ENCODE peak calls at places on chromosomes 7 and 10, in nine cellular contexts. One of them, this sample, is unnamed.

GRCh38 chr7:38323156-38323555 is 49.7 kb upstream of the TARP start:
- DNase-seq in IMR-90: no peak
- DNase-seq in MCF 10A: no peak
- DNase-seq in HCT116: no peak
- DNase-seq in HFFc6: no peak
- DNase-seq in BJ: no peak
- DNase-seq in neural crest cell: no peak
- DNase-seq in colonic mucosa: no peak
- DNase-seq in endodermal cell: no peak
- DNase-seq in this sample: no peak

GRCh38 chr7:108094933-108095710 is 35.0 kb downstream of the LAMB4 start:
- DNase-seq in IMR-90: peak
- DNase-seq in colonic mucosa: peak
- DNase-seq in BJ: peak
- DNase-seq in HFFc6: peak
- DNase-seq in endodermal cell: no peak
- DNase-seq in HCT116: no peak
- DNase-seq in neural crest cell: no peak
- DNase-seq in MCF 10A: peak
- DNase-seq in this sample: peak

GRCh38 chr7:130367088-130367755 is 13.1 kb upstream of the CPA1 start:
- DNase-seq in HFFc6: no peak
- DNase-seq in endodermal cell: no peak
- DNase-seq in BJ: no peak
- DNase-seq in MCF 10A: no peak
- DNase-seq in HCT116: no peak
- DNase-seq in IMR-90: no peak
- DNase-seq in colonic mucosa: no peak
- DNase-seq in neural crest cell: no peak
- DNase-seq in this sample: no peak

GRCh38 chr7:45601094-45601493 is 26.9 kb downstream of the ADCY1 start:
- DNase-seq in HCT116: no peak
- DNase-seq in HFFc6: no peak
- DNase-seq in MCF 10A: no peak
- DNase-seq in colonic mucosa: peak
- DNase-seq in IMR-90: no peak
- DNase-seq in endodermal cell: peak
- DNase-seq in neural crest cell: no peak
- DNase-seq in BJ: no peak
- DNase-seq in this sample: no peak

GRCh38 chr7:26574476-26574875 is 282.8 kb downstream of the SNX10 start:
- DNase-seq in neural crest cell: no peak
- DNase-seq in endodermal cell: no peak
- DNase-seq in HFFc6: no peak
- DNase-seq in colonic mucosa: no peak
- DNase-seq in HCT116: no peak
- DNase-seq in IMR-90: no peak
- DNase-seq in MCF 10A: peak
- DNase-seq in BJ: no peak
- DNase-seq in this sample: no peak

GRCh38 chr7:108167460-108167859 is 37.3 kb upstream of the LAMB4 start:
- DNase-seq in colonic mucosa: no peak
- DNase-seq in endodermal cell: no peak
- DNase-seq in BJ: no peak
- DNase-seq in neural crest cell: no peak
- DNase-seq in IMR-90: peak
- DNase-seq in HCT116: no peak
- DNase-seq in HFFc6: no peak
- DNase-seq in MCF 10A: no peak
- DNase-seq in this sample: no peak

GRCh38 chr7:91945476-91945875 is 4.8 kb downstream of the AKAP9 start:
- DNase-seq in colonic mucosa: no peak
- DNase-seq in HCT116: no peak
- DNase-seq in endodermal cell: no peak
- DNase-seq in neural crest cell: no peak
- DNase-seq in IMR-90: peak
- DNase-seq in BJ: no peak
- DNase-seq in HFFc6: peak
- DNase-seq in MCF 10A: peak
- DNase-seq in this sample: no peak

GRCh38 chr7:136303162-136303561 is 326.0 kb upstream of the MTPN start:
- DNase-seq in colonic mucosa: no peak
- DNase-seq in HFFc6: no peak
- DNase-seq in endodermal cell: no peak
- DNase-seq in HCT116: no peak
- DNase-seq in MCF 10A: peak
- DNase-seq in IMR-90: no peak
- DNase-seq in BJ: no peak
- DNase-seq in neural crest cell: no peak
- DNase-seq in this sample: no peak

GRCh38 chr7:31791881-31792280 is 104.9 kb downstream of the PPP1R17 start:
- DNase-seq in HFFc6: no peak
- DNase-seq in HCT116: no peak
- DNase-seq in IMR-90: peak
- DNase-seq in colonic mucosa: no peak
- DNase-seq in MCF 10A: peak
- DNase-seq in endodermal cell: no peak
- DNase-seq in BJ: no peak
- DNase-seq in neural crest cell: no peak
- DNase-seq in this sample: no peak

GRCh38 chr10:17115683-17116082 is 13.9 kb downstream of the CUBN start:
- DNase-seq in BJ: no peak
- DNase-seq in IMR-90: peak
- DNase-seq in HFFc6: peak
- DNase-seq in colonic mucosa: no peak
- DNase-seq in endodermal cell: no peak
- DNase-seq in MCF 10A: no peak
- DNase-seq in HCT116: peak
- DNase-seq in neural crest cell: no peak
- DNase-seq in this sample: no peak

GRCh38 chr10:15385552-15386455 is 14.7 kb upstream of the FAM171A1 start:
- DNase-seq in MCF 10A: no peak
- DNase-seq in HFFc6: no peak
- DNase-seq in HCT116: no peak
- DNase-seq in BJ: no peak
- DNase-seq in colonic mucosa: no peak
- DNase-seq in endodermal cell: no peak
- DNase-seq in IMR-90: no peak
- DNase-seq in neural crest cell: no peak
- DNase-seq in this sample: no peak

GRCh38 chr7:27099224-27099838 is 3.2 kb downstream of the HOXA2 start:
- DNase-seq in endodermal cell: no peak
- DNase-seq in neural crest cell: no peak
- DNase-seq in HCT116: no peak
- DNase-seq in HFFc6: no peak
- DNase-seq in IMR-90: peak
- DNase-seq in MCF 10A: peak
- DNase-seq in colonic mucosa: no peak
- DNase-seq in BJ: no peak
- DNase-seq in this sample: no peak

GRCh38 chr7:20408467-20408826 is 77.7 kb downstream of the ITGB8 start:
- DNase-seq in colonic mucosa: no peak
- DNase-seq in MCF 10A: peak
- DNase-seq in BJ: no peak
- DNase-seq in HCT116: no peak
- DNase-seq in neural crest cell: no peak
- DNase-seq in endodermal cell: no peak
- DNase-seq in IMR-90: peak
- DNase-seq in HFFc6: no peak
- DNase-seq in this sample: no peak

GRCh38 chr7:100556541-100556940 is 17.2 kb downstream of the SAP25 start:
- DNase-seq in neural crest cell: no peak
- DNase-seq in HCT116: no peak
- DNase-seq in endodermal cell: no peak
- DNase-seq in colonic mucosa: no peak
- DNase-seq in MCF 10A: peak
- DNase-seq in IMR-90: peak
- DNase-seq in HFFc6: peak
- DNase-seq in BJ: no peak
- DNase-seq in this sample: no peak

GRCh38 chr7:156655983-156656382 is 15.4 kb downstream of the RNF32 start:
- DNase-seq in HCT116: no peak
- DNase-seq in IMR-90: no peak
- DNase-seq in BJ: no peak
- DNase-seq in HFFc6: no peak
- DNase-seq in neural crest cell: no peak
- DNase-seq in endodermal cell: no peak
- DNase-seq in MCF 10A: no peak
- DNase-seq in colonic mucosa: no peak
- DNase-seq in this sample: no peak

GRCh38 chr10:454860-455259 is 234.6 kb downstream of the DIP2C start:
- DNase-seq in neural crest cell: no peak
- DNase-seq in IMR-90: peak
- DNase-seq in HFFc6: peak
- DNase-seq in HCT116: peak
- DNase-seq in BJ: peak
- DNase-seq in MCF 10A: peak
- DNase-seq in colonic mucosa: no peak
- DNase-seq in endodermal cell: no peak
- DNase-seq in this sample: no peak

GRCh38 chr7:116122972-116123595 is 87.3 kb upstream of the TES start:
- DNase-seq in neural crest cell: no peak
- DNase-seq in endodermal cell: no peak
- DNase-seq in HCT116: peak
- DNase-seq in HFFc6: peak
- DNase-seq in colonic mucosa: no peak
- DNase-seq in BJ: no peak
- DNase-seq in IMR-90: peak
- DNase-seq in MCF 10A: peak
- DNase-seq in this sample: no peak

GRCh38 chr10:33265621-33266020 is 68.8 kb downstream of the NRP1 start:
- DNase-seq in HFFc6: no peak
- DNase-seq in MCF 10A: no peak
- DNase-seq in IMR-90: no peak
- DNase-seq in BJ: no peak
- DNase-seq in HCT116: no peak
- DNase-seq in endodermal cell: no peak
- DNase-seq in neural crest cell: no peak
- DNase-seq in colonic mucosa: peak
- DNase-seq in this sample: no peak

GRCh38 chr7:105768898-105769507 is 107.4 kb downstream of the ATXN7L1 start:
- DNase-seq in HFFc6: no peak
- DNase-seq in IMR-90: no peak
- DNase-seq in neural crest cell: no peak
- DNase-seq in colonic mucosa: no peak
- DNase-seq in HCT116: no peak
- DNase-seq in MCF 10A: no peak
- DNase-seq in endodermal cell: no peak
- DNase-seq in BJ: no peak
- DNase-seq in this sample: no peak
- TF ChIP-seq CTCF in HFFc6: no peak
- TF ChIP-seq CTCF in IMR-90: no peak
- TF ChIP-seq CTCF in neural crest cell: no peak
- TF ChIP-seq CTCF in colonic mucosa: no peak
- TF ChIP-seq CTCF in HCT116: no peak
- TF ChIP-seq CTCF in MCF 10A: no peak
- TF ChIP-seq CTCF in endodermal cell: no peak
- TF ChIP-seq CTCF in BJ: no peak
- TF ChIP-seq CTCF in this sample: no peak

GRCh38 chr7:134874407-134874806 is 95.0 kb downstream of the CALD1 start:
- DNase-seq in MCF 10A: no peak
- DNase-seq in endodermal cell: no peak
- DNase-seq in BJ: no peak
- DNase-seq in neural crest cell: no peak
- DNase-seq in IMR-90: no peak
- DNase-seq in HFFc6: no peak
- DNase-seq in colonic mucosa: no peak
- DNase-seq in HCT116: no peak
- DNase-seq in this sample: no peak

GRCh38 chr7:134879815-134880475 is 100.5 kb downstream of the CALD1 start:
- DNase-seq in colonic mucosa: no peak
- DNase-seq in endodermal cell: no peak
- DNase-seq in BJ: no peak
- DNase-seq in neural crest cell: no peak
- DNase-seq in IMR-90: no peak
- DNase-seq in MCF 10A: no peak
- DNase-seq in HFFc6: no peak
- DNase-seq in HCT116: no peak
- DNase-seq in this sample: no peak

GRCh38 chr7:134882481-134882880 is 103.0 kb downstream of the CALD1 start:
- DNase-seq in endodermal cell: no peak
- DNase-seq in HCT116: no peak
- DNase-seq in colonic mucosa: no peak
- DNase-seq in neural crest cell: no peak
- DNase-seq in IMR-90: no peak
- DNase-seq in MCF 10A: no peak
- DNase-seq in HFFc6: no peak
- DNase-seq in BJ: no peak
- DNase-seq in this sample: no peak

GRCh38 chr7:134875867-134876266 is 96.4 kb downstream of the CALD1 start:
- DNase-seq in MCF 10A: peak
- DNase-seq in colonic mucosa: no peak
- DNase-seq in HCT116: no peak
- DNase-seq in BJ: peak
- DNase-seq in endodermal cell: no peak
- DNase-seq in HFFc6: peak
- DNase-seq in IMR-90: peak
- DNase-seq in neural crest cell: no peak
- DNase-seq in this sample: no peak

GRCh38 chr7:134878731-134879295 is 99.4 kb downstream of the CALD1 start:
- DNase-seq in HCT116: no peak
- DNase-seq in neural crest cell: no peak
- DNase-seq in IMR-90: no peak
- DNase-seq in HFFc6: no peak
- DNase-seq in endodermal cell: no peak
- DNase-seq in MCF 10A: peak
- DNase-seq in BJ: no peak
- DNase-seq in colonic mucosa: no peak
- DNase-seq in this sample: no peak
- TF ChIP-seq CTCF in HCT116: no peak
- TF ChIP-seq CTCF in neural crest cell: no peak
- TF ChIP-seq CTCF in IMR-90: no peak
- TF ChIP-seq CTCF in HFFc6: peak
- TF ChIP-seq CTCF in endodermal cell: no peak
- TF ChIP-seq CTCF in MCF 10A: peak
- TF ChIP-seq CTCF in BJ: no peak
- TF ChIP-seq CTCF in colonic mucosa: no peak
- TF ChIP-seq CTCF in this sample: no peak

GRCh38 chr7:69812756-69813155 is 214.5 kb downstream of the AUTS2 start:
- DNase-seq in endodermal cell: no peak
- DNase-seq in IMR-90: no peak
- DNase-seq in HFFc6: no peak
- DNase-seq in MCF 10A: no peak
- DNase-seq in colonic mucosa: no peak
- DNase-seq in neural crest cell: no peak
- DNase-seq in HCT116: no peak
- DNase-seq in BJ: no peak
- DNase-seq in this sample: no peak
- TF ChIP-seq CTCF in endodermal cell: no peak
- TF ChIP-seq CTCF in IMR-90: no peak
- TF ChIP-seq CTCF in HFFc6: no peak
- TF ChIP-seq CTCF in MCF 10A: no peak
- TF ChIP-seq CTCF in colonic mucosa: no peak
- TF ChIP-seq CTCF in neural crest cell: no peak
- TF ChIP-seq CTCF in HCT116: no peak
- TF ChIP-seq CTCF in BJ: no peak
- TF ChIP-seq CTCF in this sample: no peak

DNA sequence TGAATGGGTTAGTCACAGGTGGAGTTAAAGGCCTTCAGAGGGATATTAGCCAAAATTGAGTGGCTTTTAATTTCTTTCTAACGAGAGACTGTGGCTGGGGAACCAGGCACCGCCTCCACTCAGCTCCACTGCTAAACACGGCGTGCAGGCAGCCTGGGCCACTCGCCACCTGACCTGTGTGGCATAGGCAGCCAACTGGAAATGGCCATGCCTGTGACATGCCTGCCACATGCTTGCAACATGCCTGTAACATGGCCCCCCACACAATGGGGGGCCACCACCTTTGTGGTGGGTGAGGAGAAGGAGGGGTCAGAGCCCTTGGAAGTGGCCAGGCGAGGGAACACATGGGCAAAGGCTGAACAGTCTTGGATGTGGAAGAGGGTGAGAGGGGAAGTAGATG is 60.1 kb upstream of the PAX2 start:
- DNase-seq in IMR-90: no peak
- DNase-seq in HCT116: no peak
- DNase-seq in BJ: no peak
- DNase-seq in neural crest cell: no peak
- DNase-seq in endodermal cell: no peak
- DNase-seq in MCF 10A: no peak
- DNase-seq in colonic mucosa: no peak
- DNase-seq in HFFc6: no peak
- DNase-seq in this sample: no peak
- TF ChIP-seq CTCF in IMR-90: no peak
- TF ChIP-seq CTCF in HCT116: no peak
- TF ChIP-seq CTCF in BJ: no peak
- TF ChIP-seq CTCF in neural crest cell: no peak
- TF ChIP-seq CTCF in endodermal cell: no peak
- TF ChIP-seq CTCF in MCF 10A: no peak
- TF ChIP-seq CTCF in colonic mucosa: no peak
- TF ChIP-seq CTCF in HFFc6: no peak
- TF ChIP-seq CTCF in this sample: no peak

This sample was measured in glutamatergic neuron.